ENCODE peak calls at places on chromosomes 13 and 19, in ten cellular contexts. G is adrenal gland, E is endothelial cell of umbilical vein, X is esophagus squamous epithelium, C is fibroblast of the aortic adventitia, P is heart right ventricle, L is breast epithelium, R is tibial artery, S is glutamatergic neuron, D is BJ. T is an unnamed sample.

GRCh38 chr19:49889687-49890348 is 6.9 kb downstream of the IL4I1 start:
- DNase-seq in G (peak), E (peak), X (no peak), C (peak), P (peak), L (peak), R (peak), S (peak), D (no peak), T (peak)

GRCh38 chr19:42528354-42529247 is at the start of gene CEACAM1:
- DNase-seq in G (peak), E (peak), X (no peak), C (no peak), P (peak), L (peak), R (no peak), S (no peak), D (no peak), T (no peak)

GRCh38 chr13:71714802-71715375 is 152.1 kb downstream of the DACH1 start:
- DNase-seq in G (no peak), E (no peak), X (no peak), C (no peak), P (no peak), L (no peak), R (no peak), S (no peak), D (no peak), T (no peak)

GRCh38 chr19:38715540-38715939 is 28.7 kb downstream of the CAPN12 start:
- DNase-seq in G (no peak), E (no peak), X (no peak), C (no peak), P (peak), L (no peak), R (peak), S (no peak), D (no peak), T (no peak)

GRCh38 chr13:77857810-77858209 is 60.8 kb downstream of the EDNRB start:
- DNase-seq in G (no peak), E (no peak), X (no peak), C (no peak), P (no peak), L (no peak), R (no peak), S (no peak), D (no peak), T (peak)

GRCh38 chr13:33797622-33798021 is 20.3 kb upstream of the RFC3 start:
- DNase-seq in G (no peak), E (no peak), X (no peak), C (peak), P (no peak), L (no peak), R (no peak), S (no peak), D (no peak), T (no peak)

GRCh38 chr19:32675720-32676185 is at the start of gene RGS9BP:
- DNase-seq in G (peak), E (peak), X (no peak), C (peak), P (peak), L (peak), R (peak), S (peak), D (no peak), T (peak)

GRCh38 chr19:36108684-36109083 is 2.3 kb upstream of the OVOL3 start:
- DNase-seq in G (no peak), E (no peak), X (no peak), C (no peak), P (no peak), L (no peak), R (no peak), S (no peak), D (no peak), T (no peak)

GRCh38 chr13:70568571-70568970 is 460.3 kb upstream of the KLHL1 start:
- DNase-seq in G (no peak), E (peak), X (no peak), C (peak), P (no peak), L (no peak), R (no peak), S (no peak), D (peak), T (peak)

GRCh38 chr19:38375098-38375493 is 725 bp downstream of the PSMD8 start:
- DNase-seq in G (no peak), E (no peak), X (no peak), C (no peak), P (no peak), L (no peak), R (no peak), S (no peak), D (no peak), T (peak)

GRCh38 chr13:64127192-64127591 is 2711.5 kb upstream of the PCDH20 start:
- DNase-seq in G (no peak), E (no peak), X (no peak), C (no peak), P (no peak), L (no peak), R (no peak), S (no peak), D (no peak), T (no peak)

GRCh38 chr19:3942790-3943409 is 10.0 kb downstream of the NMRK2 start:
- DNase-seq in G (no peak), E (no peak), X (no peak), C (no peak), P (no peak), L (no peak), R (no peak), S (no peak), D (no peak), T (no peak)

GRCh38 chr13:43800828-43801227 is 14.1 kb upstream of the ENOX1 start:
- DNase-seq in G (no peak), E (no peak), X (no peak), C (no peak), P (no peak), L (no peak), R (no peak), S (no peak), D (no peak), T (no peak)
- TF ChIP-seq CTCF in G (no peak), E (no peak), X (no peak), C (no peak), P (no peak), L (no peak), R (no peak), S (no peak), D (no peak), T (no peak)

GRCh38 chr13:30700364-30700763 is 35.0 kb upstream of the ALOX5AP start:
- DNase-seq in G (no peak), E (no peak), X (no peak), C (no peak), P (no peak), L (no peak), R (no peak), S (no peak), D (no peak), T (no peak)

GRCh38 chr13:30705672-30706071 is 29.7 kb upstream of the ALOX5AP start:
- DNase-seq in G (peak), E (no peak), X (no peak), C (no peak), P (no peak), L (no peak), R (no peak), S (no peak), D (no peak), T (no peak)

GRCh38 chr13:30704596-30704995 is 30.7 kb upstream of the ALOX5AP start:
- DNase-seq in G (peak), E (no peak), X (no peak), C (no peak), P (no peak), L (no peak), R (no peak), S (no peak), D (no peak), T (no peak)

GRCh38 chr13:30698488-30699005 is 36.8 kb upstream of the ALOX5AP start:
- DNase-seq in G (no peak), E (no peak), X (no peak), C (no peak), P (no peak), L (no peak), R (peak), S (no peak), D (no peak), T (no peak)

DNA sequence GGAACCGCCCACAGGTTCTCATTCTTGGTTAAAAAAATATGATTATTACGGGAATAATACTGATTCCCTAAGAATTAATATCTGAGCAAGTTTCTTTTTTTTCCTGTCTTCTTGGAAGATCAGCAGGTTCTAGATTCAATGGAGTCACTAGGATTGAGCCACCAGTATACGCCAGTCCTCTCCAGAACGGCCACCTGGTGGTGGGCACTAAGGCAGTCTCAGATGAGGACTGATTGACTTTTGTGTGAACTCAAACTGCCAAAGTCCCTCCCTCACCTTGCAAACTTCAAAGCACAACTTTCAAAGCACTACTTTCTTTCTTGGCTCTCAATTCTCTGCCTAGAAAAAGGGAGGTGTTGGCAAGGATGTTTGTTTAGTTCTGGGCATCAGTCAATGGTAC is 33.3 kb upstream of the ALOX5AP start:
- DNase-seq in G (no peak), E (no peak), X (no peak), C (no peak), P (no peak), L (no peak), R (no peak), S (no peak), D (no peak), T (no peak)
- TF ChIP-seq CTCF in G (no peak), E (no peak), X (no peak), C (no peak), P (no peak), L (no peak), R (no peak), S (no peak), D (no peak), T (no peak)

GRCh38 chr13:91384891-91385290 is 13.5 kb upstream of the GPC5 start:
- DNase-seq in G (no peak), E (no peak), X (no peak), C (no peak), P (no peak), L (no peak), R (no peak), S (no peak), D (no peak), T (no peak)

GRCh38 chr13:91383836-91384235 is 14.6 kb upstream of the GPC5 start:
- DNase-seq in G (no peak), E (no peak), X (no peak), C (no peak), P (no peak), L (no peak), R (no peak), S (no peak), D (no peak), T (no peak)

DNA sequence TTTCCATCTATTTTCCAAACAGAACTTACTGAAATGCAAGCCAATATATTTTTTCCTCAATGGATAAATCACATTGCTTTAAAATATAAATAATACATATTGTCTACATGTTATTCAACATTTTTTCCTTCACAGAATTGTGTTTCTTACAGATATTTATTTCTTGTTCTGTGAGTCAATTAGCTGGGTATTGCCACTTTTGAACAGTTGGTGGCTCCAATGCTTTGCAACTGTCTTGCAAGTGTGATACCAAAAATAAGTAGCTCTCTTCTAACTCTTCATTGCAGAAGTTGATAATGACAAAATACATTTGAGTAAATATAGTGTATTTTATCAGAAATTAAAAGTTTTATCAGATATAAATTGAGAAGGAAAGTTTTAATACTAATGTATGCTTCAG is 17.1 kb upstream of the GPC5 start:
- DNase-seq in G (no peak), E (peak), X (no peak), C (peak), P (no peak), L (no peak), R (no peak), S (no peak), D (no peak), T (peak)
- TF ChIP-seq CTCF in G (peak), E (no peak), X (no peak), C (peak), P (no peak), L (no peak), R (peak), S (no peak), D (peak), T (peak)

GRCh38 chr13:36094478-36094877 is 36.7 kb downstream of the DCLK1 start:
- DNase-seq in G (no peak), E (no peak), X (no peak), C (no peak), P (no peak), L (no peak), R (no peak), S (no peak), D (no peak), T (no peak)
- TF ChIP-seq CTCF in G (no peak), E (no peak), X (no peak), C (no peak), P (no peak), L (no peak), R (no peak), S (no peak), D (no peak), T (no peak)

DNA sequence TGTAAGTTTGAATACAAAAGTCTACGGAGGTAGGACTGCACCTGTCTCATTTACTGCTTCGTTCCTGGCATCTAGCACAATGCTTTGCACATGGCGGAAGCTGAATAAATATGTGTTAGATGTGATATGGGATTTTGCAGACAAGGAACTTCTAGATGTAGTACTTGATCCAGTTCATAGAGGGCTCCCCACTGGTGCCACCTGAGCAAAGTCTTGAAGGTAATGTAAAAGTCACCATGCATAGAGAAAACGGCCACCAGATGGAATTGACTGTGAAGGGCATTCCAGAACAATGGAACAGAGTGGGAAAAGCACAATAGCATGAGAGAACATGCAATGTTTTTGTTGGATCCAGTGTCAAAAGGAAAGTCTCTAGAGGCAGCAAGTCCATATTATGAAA is 209.3 kb downstream of the HS6ST3 start:
- DNase-seq in G (no peak), E (no peak), X (no peak), C (no peak), P (no peak), L (no peak), R (no peak), S (no peak), D (no peak), T (no peak)
- TF ChIP-seq CTCF in G (no peak), E (no peak), X (no peak), C (no peak), P (no peak), L (no peak), R (no peak), S (no peak), D (no peak), T (no peak)

GRCh38 chr19:16715613-16716012 is 4.0 kb upstream of the NWD1 start:
- DNase-seq in G (no peak), E (no peak), X (no peak), C (no peak), P (no peak), L (no peak), R (no peak), S (no peak), D (no peak), T (no peak)

GRCh38 chr19:16714702-16715294 is 4.8 kb upstream of the NWD1 start:
- DNase-seq in G (peak), E (peak), X (no peak), C (peak), P (peak), L (peak), R (peak), S (peak), D (no peak), T (peak)
- TF ChIP-seq CTCF in G (peak), E (peak), X (peak), C (peak), P (peak), L (peak), R (peak), S (peak), D (peak), T (peak)

DNA sequence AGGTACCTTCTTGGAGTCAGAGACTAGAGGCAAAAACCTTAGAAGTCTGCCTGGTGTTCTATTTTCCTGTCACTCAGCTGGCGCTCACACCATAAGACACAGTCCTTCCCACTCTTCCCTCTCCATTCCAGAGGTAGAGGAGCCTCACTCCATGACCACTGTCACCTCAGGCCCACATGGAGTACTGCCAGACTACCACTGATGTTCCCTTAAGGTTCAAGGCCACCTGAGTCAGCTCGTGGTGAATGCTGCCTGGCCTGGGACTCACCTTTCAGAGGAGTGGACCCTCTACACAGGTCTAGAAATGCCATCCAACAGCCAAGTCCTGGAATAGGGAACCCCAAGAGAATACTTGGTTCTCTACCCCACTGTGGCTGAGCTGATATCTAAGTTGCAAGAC is 29.9 kb downstream of the RGCC start:
- DNase-seq in G (no peak), E (no peak), X (no peak), C (no peak), P (no peak), L (no peak), R (no peak), S (no peak), D (no peak), T (no peak)
- TF ChIP-seq CTCF in G (no peak), E (no peak), X (no peak), C (no peak), P (no peak), L (no peak), R (no peak), S (no peak), D (no peak), T (no peak)